ENCODE peak calls at places on chromosomes 16 and 17, in four cellular contexts. C, Z, M and P are unnamed samples. For H3K4me1, the result is how much of the 10 kb centered on the place peaks cover.

GRCh38 chr16:54140057-54140787 is 146.4 kb downstream of the IRX3 start:
- DNase-seq in C (peak), M (no peak), Z (peak), P (no peak)

GRCh38 chr16:88444826-88445582 is 8.1 kb upstream of the ZFPM1 start:
- DNase-seq in Z (no peak), C (no peak), M (no peak), P (no peak)

GRCh38 chr17:55268649-55269480 is 4.1 kb downstream of the HLF start:
- DNase-seq in Z (no peak), M (no peak), C (no peak), P (no peak)

GRCh38 chr17:80327518-80327917 is 66.9 kb downstream of the RNF213 start:
- DNase-seq in M (peak), C (no peak), Z (no peak), P (no peak)

GRCh38 chr16:57111420-57111819 is 19.0 kb downstream of the CPNE2 start:
- DNase-seq in C (no peak), Z (no peak), M (no peak), P (no peak)

GRCh38 chr17:68572138-68572842 is 28.9 kb downstream of the FAM20A start:
- DNase-seq in M (no peak), Z (no peak), C (no peak), P (no peak)

GRCh38 chr16:15643453-15644305 is 725 bp upstream of the MARF1 start:
- DNase-seq in Z (peak), C (peak), M (no peak), P (peak)

GRCh38 chr16:20023190-20023589 is 50.5 kb downstream of the GPR139 start:
- DNase-seq in C (peak), Z (peak), M (no peak), P (peak)

GRCh38 chr16:50160495-50161164 is 7.5 kb downstream of the TENT4B start:
- DNase-seq in M (no peak), Z (no peak), C (no peak), P (no peak)

GRCh38 chr17:42774066-42774750 is 959 bp downstream of the VPS25 start:
- DNase-seq in Z (no peak), M (no peak), C (peak), P (no peak)

GRCh38 chr16:50489187-50489586 is 59.0 kb upstream of the NKD1 start:
- DNase-seq in M (no peak), Z (no peak), C (no peak), P (no peak)

DNA sequence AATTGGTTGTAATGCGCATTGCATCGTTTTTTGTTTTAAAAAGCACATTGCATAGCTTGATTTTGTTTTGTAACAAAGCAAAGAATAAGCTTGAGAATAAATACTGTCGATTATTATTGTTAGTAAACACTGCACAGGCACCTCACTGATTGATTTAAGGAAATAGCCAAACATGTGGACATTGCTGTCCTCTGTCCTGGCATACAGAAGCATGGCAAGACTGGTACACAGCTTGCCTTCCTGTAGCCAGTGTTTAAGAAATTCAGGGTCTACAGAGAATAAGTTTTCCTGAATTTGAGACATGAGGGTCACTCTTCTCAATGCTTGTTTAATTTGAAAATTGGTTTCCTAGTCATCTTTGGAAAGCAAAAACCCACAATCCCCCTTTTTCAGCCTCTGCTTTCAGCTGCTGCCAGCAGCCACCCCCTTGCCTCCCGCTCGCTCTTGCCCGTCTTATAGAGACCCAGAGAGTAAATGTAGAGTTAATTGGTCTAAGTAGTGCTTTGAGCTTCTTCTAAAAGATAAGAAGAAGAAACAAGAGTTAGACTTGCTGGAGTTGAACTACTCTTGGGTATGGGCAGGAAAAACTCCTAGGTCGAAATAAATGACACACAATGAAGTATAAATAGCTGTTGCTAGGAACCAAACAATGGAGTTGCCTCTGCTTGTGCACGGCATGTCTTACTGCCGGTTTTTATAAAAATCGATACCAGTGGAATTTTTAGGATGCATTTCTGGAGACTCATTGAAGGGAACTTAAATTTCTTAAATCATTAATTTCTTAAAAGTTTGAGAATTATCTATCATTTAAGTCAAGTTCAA is 116.6 kb downstream of the MRTFB start:
- DNase-seq in Z (no peak), M (no peak), C (no peak), P (no peak)
- H3K4me3 ChIP-seq in Z (no peak), M (peak), C (no peak), P (no peak)

DNA sequence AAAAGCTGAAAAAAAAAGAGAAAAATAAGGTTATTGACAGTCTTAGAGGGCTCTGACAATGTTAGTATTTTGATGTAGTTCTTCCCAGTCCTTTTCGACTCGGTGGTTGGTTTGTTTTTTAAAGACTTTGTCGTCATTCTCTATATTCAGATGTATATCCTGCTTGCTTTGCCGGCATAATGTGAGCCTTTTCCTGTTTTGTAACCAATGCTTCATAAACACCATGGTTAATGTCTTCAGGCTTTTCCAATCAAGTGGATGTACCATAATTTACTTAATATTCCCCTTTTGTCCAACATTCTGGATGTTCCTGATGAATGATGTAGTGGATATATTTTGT is 45.4 kb downstream of the RAI1 start:
- DNase-seq in Z (no peak), C (no peak), M (no peak), P (no peak)
- H3K4me1 ChIP-seq in Z (half or more), C (under half), M (half or more), P (under half)

DNA sequence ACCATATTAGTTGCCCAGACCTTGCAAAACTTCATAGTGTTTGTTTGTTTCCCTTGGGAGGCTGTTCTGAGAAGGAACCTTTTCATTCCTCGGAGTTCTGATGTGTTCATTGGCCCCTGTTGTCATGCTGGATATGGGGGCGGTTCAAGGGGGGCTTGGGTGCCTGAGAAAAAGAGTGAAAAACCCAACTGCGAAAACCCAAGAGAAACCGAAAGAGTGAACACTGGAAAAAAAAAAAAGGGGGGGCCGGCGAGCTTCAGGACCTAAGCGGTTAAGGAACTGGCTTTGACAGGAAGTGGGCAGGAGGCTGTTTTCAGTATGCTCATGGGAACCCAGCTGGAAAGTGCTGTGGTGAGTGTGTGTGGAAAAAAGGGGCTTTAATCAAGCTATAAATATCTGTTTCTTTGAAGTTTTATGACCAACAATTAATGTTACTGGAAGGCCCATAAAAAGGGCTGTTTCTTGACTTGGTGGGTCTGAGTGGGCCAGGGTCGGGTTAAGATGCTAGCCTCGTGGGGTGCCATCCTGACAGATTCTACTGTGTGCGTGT is 510.7 kb downstream of the MAF start:
- DNase-seq in Z (no peak), C (no peak), M (no peak), P (no peak)
- H3K4me3 ChIP-seq in Z (no peak), C (no peak), M (no peak), P (no peak)

DNA sequence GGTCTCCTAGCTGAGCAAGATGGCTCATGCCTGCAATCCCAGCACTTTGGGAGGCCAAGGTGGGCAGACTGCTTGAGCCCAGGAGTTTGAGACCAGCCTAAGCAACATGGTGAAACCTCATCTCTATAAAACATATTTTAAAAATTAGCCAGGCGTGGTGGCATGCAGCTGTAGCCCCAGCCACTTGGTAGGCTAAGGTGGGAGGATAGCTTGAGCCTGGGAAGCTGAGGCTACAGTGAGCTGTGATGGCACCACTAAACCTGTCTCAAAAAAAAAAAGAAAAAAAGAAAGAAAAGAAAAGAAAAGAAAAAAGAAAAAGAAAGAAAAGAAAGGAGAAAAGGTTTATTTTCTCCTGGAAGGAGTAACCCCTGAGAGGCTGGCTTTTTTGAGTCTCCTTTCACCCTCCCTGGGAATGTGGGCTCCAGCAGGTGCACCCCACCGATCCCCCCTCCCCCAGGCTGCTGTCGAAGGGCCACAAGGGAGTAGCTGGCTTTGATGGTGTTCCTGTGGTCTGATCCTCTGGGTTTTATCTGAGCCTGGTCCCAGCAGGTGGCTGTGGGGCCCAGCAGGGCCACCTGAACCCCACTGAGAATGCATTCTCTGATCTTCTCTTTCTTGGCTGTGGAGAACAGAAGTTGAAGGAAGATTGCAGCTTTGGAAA is 29.9 kb upstream of the TNRC6C start:
- DNase-seq in M (peak), C (no peak), Z (no peak), P (no peak)
- H3K4me1 ChIP-seq in M (under half), C (under half), Z (under half), P (under half)

DNA sequence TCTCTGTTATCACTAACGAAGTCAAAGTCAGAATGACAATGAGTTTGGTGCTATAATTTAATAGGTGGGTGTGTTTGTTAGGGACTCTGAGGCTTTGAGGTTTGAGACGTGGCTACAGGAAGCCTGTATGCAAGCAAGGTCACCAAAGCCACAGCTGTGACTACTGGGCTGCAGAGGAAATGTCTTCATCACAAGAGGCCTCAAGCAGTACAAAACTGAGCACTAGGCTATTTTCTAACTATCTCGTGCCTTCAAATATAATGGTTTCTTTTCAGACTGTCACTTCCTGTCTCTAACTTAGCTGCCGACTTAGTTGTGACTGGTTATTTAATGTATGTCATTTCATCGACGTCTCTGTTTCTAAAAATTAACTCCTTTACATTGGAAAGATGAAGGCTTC is 141.2 kb downstream of the AATF start:
- DNase-seq in C (no peak), M (no peak), Z (no peak), P (no peak)
- H3K4me3 ChIP-seq in C (no peak), M (no peak), Z (no peak), P (no peak)

DNA sequence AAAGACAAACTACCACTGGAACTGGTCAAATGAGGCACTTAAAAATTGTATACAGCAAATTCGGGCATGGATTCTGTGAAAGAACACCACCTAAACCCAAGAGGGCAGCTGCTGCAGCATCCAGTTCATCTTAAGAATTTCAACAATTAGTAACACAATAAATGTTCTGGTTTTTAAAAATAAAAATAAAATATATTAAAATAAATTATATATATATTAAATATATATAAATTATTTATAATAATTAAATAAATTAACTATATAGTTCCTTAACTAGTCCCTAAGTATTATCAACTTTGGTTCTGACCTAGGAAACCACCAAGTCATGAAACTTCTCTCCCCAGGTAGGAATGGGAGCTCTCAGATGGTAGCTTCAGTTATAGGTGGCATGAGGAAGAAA is 13.4 kb upstream of the RFFL start:
- DNase-seq in C (no peak), M (no peak), Z (no peak), P (no peak)
- H3K4me1 ChIP-seq in C (under half), M (under half), Z (half or more), P (under half)

DNA sequence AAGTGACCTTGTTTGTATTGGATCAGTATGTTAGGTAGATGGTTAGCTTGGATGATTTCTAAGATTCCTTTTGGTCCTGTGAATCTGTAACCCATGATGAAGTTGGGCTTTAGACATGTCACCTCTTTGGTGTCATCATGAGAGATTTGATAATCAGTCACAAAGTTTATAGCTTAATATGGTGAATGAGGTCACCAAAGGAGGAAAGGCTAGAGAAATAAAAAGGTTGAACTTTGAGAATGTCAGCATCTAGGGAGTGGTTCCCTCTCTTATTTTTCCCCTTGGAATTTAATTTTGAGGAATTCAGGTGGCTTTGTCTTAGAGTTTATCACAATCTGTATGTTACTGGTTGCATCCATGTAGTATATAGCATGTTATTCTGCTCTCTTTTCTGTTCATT is 45.3 kb downstream of the NLK start:
- DNase-seq in Z (no peak), C (no peak), M (no peak), P (no peak)
- H3K4me3 ChIP-seq in Z (no peak), C (no peak), M (no peak), P (no peak)